ENCODE peak calls at places on chromosome 3, in ten cellular contexts. One of them, this sample, is unnamed.

GRCh38 chr3:175075269-175075668 is 216.1 kb downstream of the NAALADL2 start:
- DNase-seq in CD4-positive, alpha-beta T cell: no peak
- DNase-seq in NCI-H1694 treated with DMSO at 0.1 percent for 48 hours: no peak
- DNase-seq in A549: no peak
- DNase-seq in activated CD4-positive, alpha-beta T cell treated with anti-CD3 and anti-CD28 coated beads, Interleukin-2, amount 50 U/mL, for 1 hour: no peak
- DNase-seq in stimulated activated naive CD4-positive, alpha-beta T cell: no peak
- DNase-seq in activated CD8-positive, alpha-beta memory T cell treated with anti-CD3 and anti-CD28 coated beads, Interleukin-2, amount 50 U/mL, for 48 hours: no peak
- DNase-seq in Panc1: no peak
- DNase-seq in stimulated activated CD4-positive, alpha-beta T cell treated with anti-CD3 and anti-CD28 coated beads, Interleukin-2, amount 100 ng/mL, for 48 hours: no peak
- DNase-seq in NCI-H1092: no peak
- DNase-seq in this sample: no peak

GRCh38 chr3:118884748-118885206 is 149.9 kb downstream of the IGSF11 start:
- DNase-seq in stimulated activated naive CD4-positive, alpha-beta T cell: peak
- DNase-seq in activated CD8-positive, alpha-beta memory T cell treated with anti-CD3 and anti-CD28 coated beads, Interleukin-2, amount 50 U/mL, for 48 hours: peak
- DNase-seq in CD4-positive, alpha-beta T cell: peak
- DNase-seq in activated CD4-positive, alpha-beta T cell treated with anti-CD3 and anti-CD28 coated beads, Interleukin-2, amount 50 U/mL, for 1 hour: peak
- DNase-seq in NCI-H1092: peak
- DNase-seq in NCI-H1694 treated with DMSO at 0.1 percent for 48 hours: peak
- DNase-seq in stimulated activated CD4-positive, alpha-beta T cell treated with anti-CD3 and anti-CD28 coated beads, Interleukin-2, amount 100 ng/mL, for 48 hours: peak
- DNase-seq in A549: peak
- DNase-seq in Panc1: peak
- DNase-seq in this sample: peak

GRCh38 chr3:62870321-62870720 is 4.9 kb downstream of the CADPS start:
- DNase-seq in activated CD8-positive, alpha-beta memory T cell treated with anti-CD3 and anti-CD28 coated beads, Interleukin-2, amount 50 U/mL, for 48 hours: no peak
- DNase-seq in stimulated activated CD4-positive, alpha-beta T cell treated with anti-CD3 and anti-CD28 coated beads, Interleukin-2, amount 100 ng/mL, for 48 hours: no peak
- DNase-seq in CD4-positive, alpha-beta T cell: no peak
- DNase-seq in stimulated activated naive CD4-positive, alpha-beta T cell: no peak
- DNase-seq in A549: no peak
- DNase-seq in NCI-H1092: no peak
- DNase-seq in activated CD4-positive, alpha-beta T cell treated with anti-CD3 and anti-CD28 coated beads, Interleukin-2, amount 50 U/mL, for 1 hour: no peak
- DNase-seq in NCI-H1694 treated with DMSO at 0.1 percent for 48 hours: no peak
- DNase-seq in Panc1: no peak
- DNase-seq in this sample: no peak

GRCh38 chr3:46580675-46581074 is 14.6 kb upstream of the LRRC2 start:
- DNase-seq in activated CD8-positive, alpha-beta memory T cell treated with anti-CD3 and anti-CD28 coated beads, Interleukin-2, amount 50 U/mL, for 48 hours: no peak
- DNase-seq in Panc1: no peak
- DNase-seq in activated CD4-positive, alpha-beta T cell treated with anti-CD3 and anti-CD28 coated beads, Interleukin-2, amount 50 U/mL, for 1 hour: no peak
- DNase-seq in NCI-H1694 treated with DMSO at 0.1 percent for 48 hours: no peak
- DNase-seq in CD4-positive, alpha-beta T cell: no peak
- DNase-seq in stimulated activated CD4-positive, alpha-beta T cell treated with anti-CD3 and anti-CD28 coated beads, Interleukin-2, amount 100 ng/mL, for 48 hours: no peak
- DNase-seq in NCI-H1092: no peak
- DNase-seq in A549: no peak
- DNase-seq in stimulated activated naive CD4-positive, alpha-beta T cell: no peak
- DNase-seq in this sample: no peak

GRCh38 chr3:124652009-124652408 is 78.2 kb upstream of the UMPS start:
- DNase-seq in CD4-positive, alpha-beta T cell: no peak
- DNase-seq in Panc1: no peak
- DNase-seq in stimulated activated naive CD4-positive, alpha-beta T cell: no peak
- DNase-seq in activated CD8-positive, alpha-beta memory T cell treated with anti-CD3 and anti-CD28 coated beads, Interleukin-2, amount 50 U/mL, for 48 hours: no peak
- DNase-seq in A549: no peak
- DNase-seq in stimulated activated CD4-positive, alpha-beta T cell treated with anti-CD3 and anti-CD28 coated beads, Interleukin-2, amount 100 ng/mL, for 48 hours: no peak
- DNase-seq in NCI-H1092: no peak
- DNase-seq in NCI-H1694 treated with DMSO at 0.1 percent for 48 hours: no peak
- DNase-seq in activated CD4-positive, alpha-beta T cell treated with anti-CD3 and anti-CD28 coated beads, Interleukin-2, amount 50 U/mL, for 1 hour: no peak
- DNase-seq in this sample: no peak

GRCh38 chr3:5330152-5330810 is 142.8 kb downstream of the EDEM1 start:
- DNase-seq in Panc1: no peak
- DNase-seq in stimulated activated naive CD4-positive, alpha-beta T cell: no peak
- DNase-seq in activated CD4-positive, alpha-beta T cell treated with anti-CD3 and anti-CD28 coated beads, Interleukin-2, amount 50 U/mL, for 1 hour: no peak
- DNase-seq in CD4-positive, alpha-beta T cell: no peak
- DNase-seq in stimulated activated CD4-positive, alpha-beta T cell treated with anti-CD3 and anti-CD28 coated beads, Interleukin-2, amount 100 ng/mL, for 48 hours: peak
- DNase-seq in activated CD8-positive, alpha-beta memory T cell treated with anti-CD3 and anti-CD28 coated beads, Interleukin-2, amount 50 U/mL, for 48 hours: peak
- DNase-seq in NCI-H1092: no peak
- DNase-seq in A549: peak
- DNase-seq in NCI-H1694 treated with DMSO at 0.1 percent for 48 hours: no peak
- DNase-seq in this sample: no peak

GRCh38 chr3:134663646-134664456 is 13.0 kb upstream of the KY start:
- DNase-seq in stimulated activated naive CD4-positive, alpha-beta T cell: no peak
- DNase-seq in activated CD4-positive, alpha-beta T cell treated with anti-CD3 and anti-CD28 coated beads, Interleukin-2, amount 50 U/mL, for 1 hour: no peak
- DNase-seq in NCI-H1694 treated with DMSO at 0.1 percent for 48 hours: no peak
- DNase-seq in CD4-positive, alpha-beta T cell: no peak
- DNase-seq in NCI-H1092: no peak
- DNase-seq in stimulated activated CD4-positive, alpha-beta T cell treated with anti-CD3 and anti-CD28 coated beads, Interleukin-2, amount 100 ng/mL, for 48 hours: no peak
- DNase-seq in A549: no peak
- DNase-seq in activated CD8-positive, alpha-beta memory T cell treated with anti-CD3 and anti-CD28 coated beads, Interleukin-2, amount 50 U/mL, for 48 hours: peak
- DNase-seq in Panc1: no peak
- DNase-seq in this sample: no peak

GRCh38 chr3:44509393-44509921 is 32.0 kb upstream of the ZNF445 start:
- DNase-seq in A549: peak
- DNase-seq in NCI-H1694 treated with DMSO at 0.1 percent for 48 hours: no peak
- DNase-seq in Panc1: no peak
- DNase-seq in activated CD4-positive, alpha-beta T cell treated with anti-CD3 and anti-CD28 coated beads, Interleukin-2, amount 50 U/mL, for 1 hour: no peak
- DNase-seq in activated CD8-positive, alpha-beta memory T cell treated with anti-CD3 and anti-CD28 coated beads, Interleukin-2, amount 50 U/mL, for 48 hours: no peak
- DNase-seq in NCI-H1092: no peak
- DNase-seq in stimulated activated naive CD4-positive, alpha-beta T cell: no peak
- DNase-seq in stimulated activated CD4-positive, alpha-beta T cell treated with anti-CD3 and anti-CD28 coated beads, Interleukin-2, amount 100 ng/mL, for 48 hours: no peak
- DNase-seq in CD4-positive, alpha-beta T cell: no peak
- DNase-seq in this sample: no peak

GRCh38 chr3:126573492-126574117 is 14.9 kb upstream of the C3orf22 start:
- DNase-seq in NCI-H1092: no peak
- DNase-seq in activated CD4-positive, alpha-beta T cell treated with anti-CD3 and anti-CD28 coated beads, Interleukin-2, amount 50 U/mL, for 1 hour: no peak
- DNase-seq in A549: peak
- DNase-seq in Panc1: no peak
- DNase-seq in NCI-H1694 treated with DMSO at 0.1 percent for 48 hours: no peak
- DNase-seq in stimulated activated naive CD4-positive, alpha-beta T cell: no peak
- DNase-seq in stimulated activated CD4-positive, alpha-beta T cell treated with anti-CD3 and anti-CD28 coated beads, Interleukin-2, amount 100 ng/mL, for 48 hours: no peak
- DNase-seq in CD4-positive, alpha-beta T cell: no peak
- DNase-seq in activated CD8-positive, alpha-beta memory T cell treated with anti-CD3 and anti-CD28 coated beads, Interleukin-2, amount 50 U/mL, for 48 hours: no peak
- DNase-seq in this sample: no peak

GRCh38 chr3:17339233-17339632 is 403.2 kb downstream of the TBC1D5 start:
- DNase-seq in activated CD8-positive, alpha-beta memory T cell treated with anti-CD3 and anti-CD28 coated beads, Interleukin-2, amount 50 U/mL, for 48 hours: no peak
- DNase-seq in Panc1: no peak
- DNase-seq in NCI-H1092: no peak
- DNase-seq in stimulated activated CD4-positive, alpha-beta T cell treated with anti-CD3 and anti-CD28 coated beads, Interleukin-2, amount 100 ng/mL, for 48 hours: no peak
- DNase-seq in A549: no peak
- DNase-seq in stimulated activated naive CD4-positive, alpha-beta T cell: no peak
- DNase-seq in activated CD4-positive, alpha-beta T cell treated with anti-CD3 and anti-CD28 coated beads, Interleukin-2, amount 50 U/mL, for 1 hour: no peak
- DNase-seq in CD4-positive, alpha-beta T cell: no peak
- DNase-seq in NCI-H1694 treated with DMSO at 0.1 percent for 48 hours: no peak
- DNase-seq in this sample: no peak

GRCh38 chr3:77686560-77686959 is 646.7 kb downstream of the ROBO2 start:
- DNase-seq in A549: no peak
- DNase-seq in activated CD4-positive, alpha-beta T cell treated with anti-CD3 and anti-CD28 coated beads, Interleukin-2, amount 50 U/mL, for 1 hour: no peak
- DNase-seq in stimulated activated naive CD4-positive, alpha-beta T cell: no peak
- DNase-seq in stimulated activated CD4-positive, alpha-beta T cell treated with anti-CD3 and anti-CD28 coated beads, Interleukin-2, amount 100 ng/mL, for 48 hours: no peak
- DNase-seq in NCI-H1092: no peak
- DNase-seq in NCI-H1694 treated with DMSO at 0.1 percent for 48 hours: no peak
- DNase-seq in CD4-positive, alpha-beta T cell: no peak
- DNase-seq in Panc1: no peak
- DNase-seq in activated CD8-positive, alpha-beta memory T cell treated with anti-CD3 and anti-CD28 coated beads, Interleukin-2, amount 50 U/mL, for 48 hours: no peak
- DNase-seq in this sample: no peak